ENCODE peak calls at places on chromosomes 7 and 10, in six cellular contexts. D is stomach, J is K562, P is Panc1, T is HCT116, Z is endothelial cell of umbilical vein. H is an unnamed sample.

GRCh38 chr7:132580277-132580676 is 4.0 kb upstream of the PLXNA4 start:
- DNase-seq in Z (no peak), P (no peak), T (no peak), D (no peak), J (no peak), H (no peak)

GRCh38 chr10:12241810-12242529 is 46.0 kb downstream of the CDC123 start:
- DNase-seq in J (no peak), D (no peak), T (no peak), Z (no peak), P (no peak), H (no peak)

GRCh38 chr7:1358376-1359050 is 100.8 kb downstream of the MICALL2 start:
- DNase-seq in D (no peak), Z (no peak), T (no peak), P (no peak), J (no peak), H (peak; percentile 36)

GRCh38 chr10:21464134-21464533 is 61.3 kb downstream of the SKIDA1 start:
- DNase-seq in J (no peak), T (no peak), Z (no peak), D (no peak), P (no peak), H (no peak)

GRCh38 chr7:13742719-13743640 is 246.5 kb downstream of the ETV1 start:
- DNase-seq in T (peak; percentile 39), Z (peak; percentile 34), P (peak; percentile 36), J (no peak), D (peak; percentile 30), H (no peak)

GRCh38 chr10:75402486-75403143 is 1.1 kb upstream of the ZNF503 start:
- DNase-seq in Z (no peak), D (peak; percentile 42), T (no peak), P (no peak), J (no peak), H (no peak)

GRCh38 chr7:132420527-132420926 is 155.7 kb downstream of the PLXNA4 start:
- DNase-seq in D (no peak), T (no peak), P (no peak), J (no peak), Z (no peak), H (no peak)

GRCh38 chr7:17725761-17726160 is 214.5 kb downstream of the SNX13 start:
- DNase-seq in Z (peak; percentile 61), P (no peak), D (no peak), J (no peak), T (no peak), H (no peak)

GRCh38 chr7:28957822-28958234 is 302 bp downstream of the TRIL start:
- DNase-seq in J (no peak), D (no peak), T (no peak), Z (peak; percentile 36), P (no peak), H (peak; percentile 76)

GRCh38 chr7:143243011-143243410 is 20.2 kb upstream of the GSTK1 start:
- DNase-seq in J (no peak), T (no peak), Z (no peak), P (no peak), D (no peak), H (no peak)

GRCh38 chr7:91657386-91658120 is 222.9 kb downstream of the MTERF1 start:
- DNase-seq in T (no peak), D (no peak), J (no peak), P (no peak), Z (no peak), H (no peak)

GRCh38 chr10:92327445-92328433 is 36.8 kb downstream of the MARCHF5 start:
- DNase-seq in J (no peak), D (no peak), T (no peak), Z (no peak), P (no peak), H (no peak)

GRCh38 chr10:30762620-30763019 is 133.1 kb upstream of the LYZL2 start:
- DNase-seq in P (no peak), T (no peak), Z (no peak), D (no peak), J (no peak), H (no peak)

GRCh38 chr7:95871078-95871848 is 98.9 kb downstream of the DYNC1I1 start:
- DNase-seq in J (peak; percentile 46), T (peak; percentile 29), Z (peak; percentile 72), D (no peak), P (peak; percentile 38), H (no peak)

GRCh38 chr10:121702351-121703320 is 104.4 kb upstream of the FGFR2 start:
- DNase-seq in Z (no peak), T (no peak), D (no peak), P (no peak), J (no peak), H (no peak)

GRCh38 chr10:88343761-88344484 is 239.2 kb downstream of the RNLS start:
- DNase-seq in Z (no peak), T (no peak), P (no peak), D (no peak), J (no peak), H (no peak)

GRCh38 chr7:130286881-130287280 is 6.1 kb upstream of the CPA4 start:
- DNase-seq in P (no peak), T (no peak), D (no peak), Z (no peak), J (no peak), H (no peak)

GRCh38 chr10:3909339-3909738 is 124.3 kb upstream of the KLF6 start:
- DNase-seq in Z (no peak), T (no peak), D (no peak), P (no peak), J (no peak), H (no peak)

GRCh38 chr10:3908183-3908582 is 123.2 kb upstream of the KLF6 start:
- DNase-seq in T (no peak), Z (no peak), P (no peak), J (no peak), D (no peak), H (no peak)

GRCh38 chr10:3904419-3904975 is 119.5 kb upstream of the KLF6 start:
- DNase-seq in Z (no peak), P (no peak), J (no peak), T (no peak), D (no peak), H (no peak)

GRCh38 chr10:3907514-3907913 is 122.5 kb upstream of the KLF6 start:
- DNase-seq in T (no peak), Z (no peak), J (no peak), P (no peak), D (no peak), H (no peak)

DNA sequence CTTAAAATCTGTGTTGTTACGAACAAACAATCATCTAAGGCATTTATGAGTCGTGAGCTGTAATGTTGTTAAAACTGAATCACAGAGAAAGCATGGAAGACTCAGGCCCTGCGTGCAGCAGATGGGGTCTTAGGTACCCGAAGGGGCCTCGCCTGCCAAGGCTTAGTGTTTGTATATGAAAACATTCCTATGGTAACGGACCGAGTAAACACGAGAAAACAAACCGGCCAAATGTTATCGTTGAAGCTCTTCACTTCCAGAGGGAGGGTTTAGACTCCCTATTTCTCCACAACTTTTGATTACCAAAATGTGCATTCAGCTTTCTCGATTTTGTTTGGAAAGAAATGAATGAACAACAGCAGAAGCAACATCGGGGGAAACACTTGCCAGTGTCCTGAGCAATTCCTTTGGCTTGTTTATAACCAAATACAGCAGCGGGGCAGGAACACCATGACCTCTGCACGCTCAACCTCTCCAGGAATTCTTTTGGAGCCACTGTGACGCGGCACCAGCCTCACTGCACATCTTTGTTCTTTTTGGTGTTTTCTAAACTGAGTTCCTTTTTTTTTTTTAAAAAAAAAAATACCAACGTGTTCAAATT is 121.6 kb upstream of the KLF6 start:
- DNase-seq in D (no peak), T (no peak), J (no peak), P (peak; percentile 89), Z (no peak), H (no peak)
- TF ChIP-seq POLR2AphosphoS5 in D (no peak), T (no peak), J (no peak), P (peak; percentile 90), Z (no peak), H (no peak)

GRCh38 chr7:44282601-44283171 is 42.7 kb downstream of the CAMK2B start:
- DNase-seq in P (no peak), D (no peak), Z (no peak), J (no peak), T (no peak), H (peak; percentile 63)

GRCh38 chr7:44280636-44280992 is 44.8 kb downstream of the CAMK2B start:
- DNase-seq in P (no peak), T (no peak), J (no peak), D (no peak), Z (no peak), H (peak; percentile 46)

GRCh38 chr7:44281811-44282600 is 43.4 kb downstream of the CAMK2B start:
- DNase-seq in J (no peak), Z (no peak), T (no peak), P (no peak), D (no peak), H (peak; percentile 51)

GRCh38 chr7:44279731-44280505 is 45.5 kb downstream of the CAMK2B start:
- DNase-seq in P (no peak), Z (no peak), J (peak; percentile 39), D (no peak), T (no peak), H (peak; percentile 52)

GRCh38 chr7:44280993-44281721 is 44.2 kb downstream of the CAMK2B start:
- DNase-seq in D (no peak), J (no peak), Z (no peak), T (no peak), P (no peak), H (peak; percentile 56)
- H3K4me1 ChIP-seq in D (no peaks in the 10 kb centered on the region), J (peaks cover 42% of the 10 kb centered on the region), Z (no peaks in the 10 kb centered on the region), T (no peaks in the 10 kb centered on the region), P (no peaks in the 10 kb centered on the region), H (no peaks in the 10 kb centered on the region)

GRCh38 chr10:4086041-4086886 is 301.3 kb upstream of the KLF6 start:
- DNase-seq in T (no peak), D (no peak), Z (peak; percentile 77), P (no peak), J (no peak), H (no peak)
- TF ChIP-seq POLR2AphosphoS5 in T (no peak), D (no peak), Z (no peak), P (no peak), J (no peak), H (no peak)

GRCh38 chr7:107972075-107972482 is 30.9 kb downstream of the LAMB1 start:
- DNase-seq in T (no peak), J (peak; percentile 72), D (no peak), Z (peak; percentile 29), P (no peak), H (no peak)

GRCh38 chr7:107972986-107973385 is 30.0 kb downstream of the LAMB1 start:
- DNase-seq in T (no peak), J (no peak), Z (no peak), D (no peak), P (no peak), H (no peak)

GRCh38 chr7:107971100-107971499 is 31.9 kb downstream of the LAMB1 start:
- DNase-seq in T (no peak), D (no peak), Z (no peak), J (no peak), P (no peak), H (no peak)

GRCh38 chr7:107969856-107970255 is 33.1 kb downstream of the LAMB1 start:
- DNase-seq in P (no peak), D (no peak), J (no peak), Z (peak; percentile 51), T (no peak), H (no peak)

DNA sequence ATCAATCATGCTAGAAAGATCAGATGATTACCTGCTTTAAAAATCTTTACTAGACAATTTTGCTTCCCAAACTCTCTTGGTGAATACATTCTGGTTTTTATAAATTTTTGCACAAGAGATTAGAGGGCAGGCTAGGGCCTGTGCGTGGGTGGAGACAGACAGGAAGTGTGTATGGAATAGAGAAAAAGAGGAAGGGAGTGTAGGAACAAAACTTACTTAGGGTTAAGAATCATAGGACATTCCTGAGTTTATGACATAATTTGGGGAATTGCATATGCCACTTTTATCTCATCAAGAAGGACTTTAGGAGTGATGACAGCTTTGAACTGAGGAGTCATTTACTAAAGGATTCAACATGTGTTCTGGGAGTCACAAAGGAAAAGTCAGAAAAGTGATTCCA is 31.3 kb downstream of the LAMB1 start:
- DNase-seq in J (no peak), T (no peak), D (no peak), P (no peak), Z (peak; percentile 28), H (no peak)
- H3K4me1 ChIP-seq in J (no peaks in the 10 kb centered on the region), T (no peaks in the 10 kb centered on the region), D (peaks cover 12% of the 10 kb centered on the region), P (no peaks in the 10 kb centered on the region), Z (peaks cover 57% of the 10 kb centered on the region), H (no peaks in the 10 kb centered on the region)